ENCODE peak calls at places on chromosome 18, in four cellular contexts. X, U, K and W are unnamed samples.

GRCh38 chr18:79511271-79511670 is 115.5 kb downstream of the NFATC1 start:
- DNase-seq in X (no peak), U (no peak), K (no peak), W (no peak)

GRCh38 chr18:57353137-57353939 is 981 bp downstream of the ST8SIA3 start:
- DNase-seq in X (no peak), U (peak), K (no peak), W (no peak)

GRCh38 chr18:44723973-44724778 is 43.5 kb downstream of the SETBP1 start:
- DNase-seq in X (peak), U (no peak), K (no peak), W (no peak)

GRCh38 chr18:596288-596881 is 403 bp upstream of the CLUL1 start:
- DNase-seq in X (peak), U (peak), K (no peak), W (peak)

GRCh38 chr18:6821346-6821745 is 91.8 kb downstream of the ARHGAP28 start:
- DNase-seq in X (no peak), U (no peak), K (no peak), W (no peak)

GRCh38 chr18:10420561-10421352 is 33.7 kb upstream of the APCDD1 start:
- DNase-seq in X (no peak), U (no peak), K (no peak), W (no peak)

GRCh38 chr18:37997695-37998094 is 432.1 kb upstream of the CELF4 start:
- DNase-seq in X (no peak), U (no peak), K (no peak), W (no peak)

GRCh38 chr18:63994783-63995399 is 25.0 kb downstream of the SERPINB8 start:
- DNase-seq in X (peak), U (peak), K (no peak), W (peak)

GRCh38 chr18:47817017-47817911 is 113.2 kb downstream of the SMAD2 start:
- DNase-seq in X (no peak), U (no peak), K (no peak), W (no peak)

GRCh38 chr18:76686737-76687231 is 135.6 kb upstream of the ZNF236 start:
- DNase-seq in X (no peak), U (peak), K (peak), W (peak)

GRCh38 chr18:63207825-63208224 is 111.7 kb downstream of the BCL2 start:
- DNase-seq in X (no peak), U (no peak), K (no peak), W (no peak)

GRCh38 chr18:14074187-14074586 is 58.0 kb downstream of the ZNF519 start:
- DNase-seq in X (peak), U (peak), K (no peak), W (peak)

GRCh38 chr18:23632615-23633014 is 30.1 kb downstream of the ANKRD29 start:
- DNase-seq in X (no peak), U (peak), K (no peak), W (no peak)

GRCh38 chr18:48997985-48998831 is 47.4 kb upstream of the SMAD7 start:
- DNase-seq in X (peak), U (peak), K (no peak), W (no peak)

GRCh38 chr18:23900979-23901378 is 113.6 kb upstream of the TTC39C start:
- DNase-seq in X (no peak), U (no peak), K (no peak), W (no peak)

GRCh38 chr18:47558110-47558750 is 306.8 kb upstream of the SKOR2 start:
- DNase-seq in X (no peak), U (no peak), K (peak), W (no peak)

GRCh38 chr18:67783215-67783946 is 266.9 kb upstream of the DSEL start:
- DNase-seq in X (no peak), U (no peak), K (no peak), W (no peak)

GRCh38 chr18:13175266-13175665 is 43.3 kb upstream of the LDLRAD4 start:
- DNase-seq in X (no peak), U (no peak), K (no peak), W (no peak)

GRCh38 chr18:8427339-8427738 is 181.9 kb upstream of the RAB12 start:
- DNase-seq in X (no peak), U (no peak), K (no peak), W (no peak)

GRCh38 chr18:8423051-8423558 is 186.1 kb upstream of the RAB12 start:
- DNase-seq in X (no peak), U (no peak), K (no peak), W (no peak)

GRCh38 chr18:8424481-8424880 is 184.8 kb upstream of the RAB12 start:
- DNase-seq in X (no peak), U (peak), K (no peak), W (no peak)

GRCh38 chr18:8426401-8426800 is 182.8 kb upstream of the RAB12 start:
- DNase-seq in X (peak), U (no peak), K (no peak), W (no peak)

DNA sequence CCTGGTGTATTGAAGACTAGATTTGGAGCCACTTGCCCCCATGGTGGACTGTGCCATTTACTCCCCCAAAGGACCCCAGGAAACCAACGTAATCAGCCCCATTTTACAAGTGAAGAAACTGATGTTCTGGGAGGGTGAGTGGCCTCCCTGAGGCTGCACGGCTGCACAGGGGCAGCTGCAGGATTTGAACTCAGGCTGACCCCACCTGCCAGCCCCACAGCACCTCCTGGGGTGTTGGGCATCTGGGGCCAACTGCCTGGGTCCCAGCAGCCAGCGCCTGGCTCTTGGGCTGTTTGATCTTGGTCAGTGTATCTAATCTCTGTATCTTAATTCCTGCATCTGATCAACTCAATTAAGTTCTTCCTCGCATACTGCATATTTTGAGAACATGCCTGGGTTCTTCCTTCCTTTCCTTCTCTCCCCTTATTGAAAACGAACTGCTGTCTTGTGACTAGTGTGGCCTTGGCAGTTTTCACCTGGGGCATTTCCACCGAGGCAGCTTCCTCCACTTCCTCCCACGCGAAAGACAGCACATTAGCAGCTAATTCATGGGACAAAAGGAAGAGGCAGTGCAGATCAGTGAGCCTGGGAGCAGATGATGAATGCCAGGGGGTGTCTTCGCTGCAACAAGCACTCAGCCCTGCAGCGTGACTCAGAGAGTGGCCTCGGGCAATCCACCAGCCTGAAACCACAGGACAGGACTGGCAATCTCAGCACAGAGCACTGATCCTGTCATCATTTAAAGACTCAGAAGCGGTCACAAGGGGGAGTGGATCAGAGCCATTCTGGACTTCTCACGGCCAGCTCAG is 184.1 kb upstream of the RAB12 start:
- DNase-seq in X (no peak), U (peak), K (no peak), W (no peak)
- TF ChIP-seq JUND in X (no peak), U (peak), K (no peak), W (no peak)

DNA sequence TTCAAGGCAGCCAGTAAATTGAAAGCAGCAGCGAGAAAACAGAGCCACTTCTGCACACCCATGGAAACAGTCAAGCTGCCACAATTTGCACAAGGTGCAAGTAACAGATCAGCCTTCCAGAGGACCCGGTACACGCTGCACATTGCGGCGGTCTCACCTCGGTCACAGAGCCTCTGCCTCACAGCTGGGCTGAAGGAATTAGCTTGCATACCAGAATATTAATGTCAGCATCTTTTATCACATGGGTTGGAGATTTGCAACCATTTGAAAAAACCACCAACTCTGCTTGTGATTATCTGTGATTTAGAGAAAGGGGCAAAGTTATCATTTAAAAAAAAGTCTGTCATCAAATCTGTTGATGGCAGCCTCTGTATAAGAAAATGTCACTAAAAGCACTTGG is 330.5 kb upstream of the TCF4 start:
- DNase-seq in X (no peak), U (no peak), K (no peak), W (no peak)
- TF ChIP-seq JUND in X (no peak), U (no peak), K (no peak), W (no peak)

DNA sequence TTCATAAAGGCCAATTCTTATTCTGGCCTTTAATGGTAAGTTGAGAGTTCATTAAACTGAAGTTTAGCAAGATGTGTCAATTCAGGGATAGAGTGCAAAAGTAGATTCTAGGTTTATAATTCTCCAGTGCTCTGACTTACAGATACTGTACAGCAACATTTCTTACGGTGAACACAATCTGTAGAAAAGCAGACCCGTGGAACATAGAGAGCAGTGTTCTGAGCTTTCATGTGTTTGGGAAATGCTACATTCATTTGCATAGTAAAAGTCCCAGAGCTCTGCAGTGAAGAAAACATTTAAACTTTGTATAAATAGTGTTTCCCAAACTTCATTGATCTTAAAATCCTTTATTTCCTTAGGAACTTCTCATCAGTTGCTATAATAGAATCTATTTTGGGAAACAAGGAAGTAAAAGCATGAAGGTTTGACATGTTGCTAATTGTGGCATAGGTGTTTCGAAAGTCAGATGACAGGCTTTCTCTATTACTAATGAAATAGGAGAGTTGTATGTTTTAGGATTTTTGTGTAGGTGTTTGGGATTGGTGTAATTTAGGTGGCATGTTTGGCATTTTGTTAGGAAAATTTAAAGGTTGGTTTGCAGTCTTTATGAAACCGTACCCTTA is 138.2 kb downstream of the ASXL3 start:
- DNase-seq in X (no peak), U (no peak), K (no peak), W (no peak)
- TF ChIP-seq JUND in X (no peak), U (no peak), K (no peak), W (no peak)

DNA sequence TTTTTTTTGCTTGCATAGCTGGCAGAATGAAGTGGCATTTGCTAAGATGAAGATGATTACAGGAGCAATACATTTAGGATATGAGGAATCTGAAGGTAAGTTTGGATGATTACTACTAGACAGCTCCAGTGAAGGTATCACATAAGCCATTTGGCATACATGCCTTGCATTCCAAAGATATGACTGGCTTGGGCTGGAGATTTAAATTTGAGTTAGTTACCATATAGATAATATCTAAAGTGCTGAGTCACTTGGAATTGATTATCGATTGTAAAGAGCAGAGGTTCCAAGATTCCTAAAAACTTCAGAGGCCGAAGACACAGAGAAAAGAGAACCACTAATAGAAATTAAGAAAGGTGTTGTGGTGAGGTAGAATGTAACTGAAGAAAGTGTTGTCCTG is 1026.4 kb downstream of the DSC3 start:
- DNase-seq in X (no peak), U (no peak), K (no peak), W (no peak)
- TF ChIP-seq JUND in X (no peak), U (peak), K (no peak), W (no peak)

GRCh38 chr18:46392576-46392975 is 264.4 kb downstream of the LOXHD1 start:
- DNase-seq in X (no peak), U (no peak), K (no peak), W (no peak)

GRCh38 chr18:46393961-46394360 is 263.1 kb downstream of the LOXHD1 start:
- DNase-seq in X (no peak), U (no peak), K (no peak), W (no peak)

GRCh38 chr18:46395795-46396194 is 261.2 kb downstream of the LOXHD1 start:
- DNase-seq in X (no peak), U (no peak), K (no peak), W (no peak)

GRCh38 chr18:46397174-46397573 is 259.8 kb downstream of the LOXHD1 start:
- DNase-seq in X (no peak), U (no peak), K (no peak), W (peak)

GRCh38 chr18:46393230-46393629 is 263.8 kb downstream of the LOXHD1 start:
- DNase-seq in X (peak), U (peak), K (no peak), W (no peak)
- TF ChIP-seq JUND in X (no peak), U (no peak), K (no peak), W (no peak)

DNA sequence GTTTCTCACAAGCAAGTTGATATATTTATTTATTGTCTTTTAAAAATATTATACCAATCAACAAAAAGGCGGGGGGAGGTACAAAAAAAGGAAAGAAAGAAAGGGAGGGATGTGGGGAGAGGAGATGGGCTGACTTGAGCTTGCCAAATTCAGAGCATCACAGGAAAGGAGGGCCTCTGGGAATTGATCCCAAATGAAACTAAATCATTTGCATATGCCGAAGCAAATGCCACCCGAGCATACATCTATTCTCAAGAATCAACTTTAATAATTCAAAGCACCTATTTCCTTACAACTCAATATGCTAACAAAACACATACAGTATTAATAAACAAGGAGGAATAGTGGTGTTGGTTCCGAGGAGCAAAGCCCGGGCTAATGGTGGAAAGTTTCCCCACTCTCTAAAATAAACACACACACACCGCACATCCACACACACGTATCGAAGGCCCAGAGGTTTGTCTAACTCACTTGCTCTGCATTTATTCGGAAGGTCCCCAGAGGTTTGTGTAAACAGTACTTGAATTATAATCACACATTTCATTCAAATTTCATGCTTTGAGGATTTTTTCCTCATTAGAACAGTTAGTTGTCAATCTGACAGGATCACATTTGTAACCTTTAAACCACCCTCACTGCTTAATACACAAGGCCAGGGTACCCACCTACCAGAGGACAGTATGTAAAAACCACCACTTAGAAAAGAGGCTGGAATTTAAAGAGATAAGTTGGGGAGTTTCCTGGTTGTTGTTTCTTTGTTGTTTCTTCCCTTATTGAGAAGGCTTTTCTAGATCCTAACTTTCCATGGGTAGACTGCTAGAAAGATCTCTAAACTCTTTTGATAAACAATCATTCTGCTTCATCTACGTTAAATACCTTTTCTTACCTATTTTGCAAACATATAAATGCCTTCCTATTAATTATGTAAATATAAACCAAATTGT is 264.7 kb downstream of the TCF4 start:
- DNase-seq in X (no peak), U (no peak), K (no peak), W (no peak)
- TF ChIP-seq JUND in X (no peak), U (no peak), K (no peak), W (no peak)

DNA sequence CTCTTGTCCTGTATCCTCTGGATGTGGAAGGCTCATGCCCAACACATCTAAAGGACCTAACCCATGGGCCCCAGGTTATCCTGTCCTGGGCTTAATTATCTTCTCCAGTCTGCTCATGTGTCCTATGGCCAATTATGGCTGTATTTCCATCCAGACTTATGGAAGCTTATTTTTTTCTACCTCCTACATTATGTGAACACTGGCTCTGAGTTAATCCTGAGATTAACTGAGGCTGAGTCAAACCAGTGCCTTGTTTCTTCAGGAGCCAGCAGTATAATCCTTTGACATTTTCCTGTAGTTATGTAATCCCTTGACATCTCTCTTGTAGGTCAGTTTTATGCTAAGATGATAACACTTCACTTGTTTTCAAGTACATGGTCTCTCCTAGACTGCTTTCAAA is 213.6 kb downstream of the PMAIP1 start:
- DNase-seq in X (no peak), U (no peak), K (no peak), W (no peak)
- TF ChIP-seq JUND in X (no peak), U (no peak), K (no peak), W (no peak)